ENCODE peak calls at places on chromosomes 5 and 9, in six cellular contexts. Q is fibroblast of lung, E is HCT116, J is upper lobe of right lung, G is IMR-90, Z is A549. U is an unnamed sample.

GRCh38 chr9:71594566-71594965 is 173.7 kb downstream of the CEMIP2 start:
- DNase-seq in J (no peak), G (no peak), E (no peak), Z (no peak), Q (no peak), U (no peak)

GRCh38 chr9:15422355-15423327 is at the start of gene SNAPC3:
- DNase-seq in Z (peak), Q (peak), E (peak), G (peak), J (peak), U (peak)

GRCh38 chr9:113540466-113540865 is 76.9 kb downstream of the RGS3 start:
- DNase-seq in E (no peak), Q (no peak), J (no peak), Z (no peak), G (no peak), U (no peak)

GRCh38 chr5:175022286-175022685 is 297.9 kb downstream of the MSX2 start:
- DNase-seq in Q (no peak), G (no peak), J (no peak), E (no peak), Z (no peak), U (no peak)

GRCh38 chr5:32157078-32157477 is 17.0 kb downstream of the GOLPH3 start:
- DNase-seq in G (no peak), J (no peak), Z (no peak), Q (no peak), E (no peak), U (no peak)

GRCh38 chr5:148912714-148913398 is 86.4 kb downstream of the ADRB2 start:
- DNase-seq in G (peak), E (peak), Q (peak), J (no peak), Z (peak), U (peak)

GRCh38 chr9:136081113-136081825 is 13.8 kb downstream of the NACC2 start:
- DNase-seq in Q (peak), Z (no peak), G (peak), J (no peak), E (no peak), U (no peak)

GRCh38 chr5:93717162-93717561 is 24.2 kb downstream of the POU5F2 start:
- DNase-seq in E (no peak), J (no peak), Z (peak), Q (peak), G (peak), U (no peak)

GRCh38 chr5:127072861-127073846 is at the start of gene C5orf63:
- DNase-seq in Q (peak), G (peak), Z (peak), E (peak), J (peak), U (no peak)

GRCh38 chr9:71076096-71076495 is 45.3 kb downstream of the TRPM3 start:
- DNase-seq in G (no peak), Q (no peak), E (no peak), Z (no peak), J (no peak), U (no peak)

GRCh38 chr9:135980926-135981630 is 19.9 kb upstream of the UBAC1 start:
- DNase-seq in G (no peak), J (no peak), Z (no peak), E (no peak), Q (no peak), U (no peak)

GRCh38 chr9:135976531-135976930 is 15.4 kb upstream of the UBAC1 start:
- DNase-seq in J (no peak), E (no peak), Q (no peak), G (peak), Z (no peak), U (no peak)

GRCh38 chr5:179837076-179838011 is 16.6 kb downstream of the SQSTM1 start:
- DNase-seq in Z (no peak), Q (no peak), E (no peak), J (no peak), G (no peak), U (no peak)

GRCh38 chr5:113378960-113379541 is 55.7 kb downstream of the TSSK1B start:
- DNase-seq in Q (peak), E (peak), J (no peak), G (peak), Z (peak), U (no peak)

GRCh38 chr5:42691413-42691861 is 65.2 kb upstream of the CCDC152 start:
- DNase-seq in E (no peak), J (no peak), G (peak), Z (no peak), Q (peak), U (no peak)

GRCh38 chr9:100082786-100083185 is 16.0 kb downstream of the ERP44 start:
- DNase-seq in J (no peak), E (no peak), Z (no peak), Q (peak), G (peak), U (no peak)

GRCh38 chr5:39732166-39732565 is 307.4 kb upstream of the DAB2 start:
- DNase-seq in Q (no peak), Z (no peak), E (no peak), G (no peak), J (no peak), U (no peak)

GRCh38 chr5:19837536-19838179 is 150.3 kb downstream of the CDH18 start:
- DNase-seq in G (peak), Z (no peak), Q (peak), J (no peak), E (no peak), U (no peak)

GRCh38 chr5:150945947-150946346 is 41.2 kb upstream of the ZNF300 start:
- DNase-seq in Z (no peak), Q (peak), E (no peak), J (no peak), G (no peak), U (no peak)
- H3K27ac ChIP-seq in Z (no peak), Q (peak), E (no peak), J (peak), G (peak), U (peak)

GRCh38 chr9:2083552-2083951 is 68.4 kb downstream of the SMARCA2 start:
- DNase-seq in Q (no peak), E (no peak), G (no peak), Z (no peak), J (no peak), U (no peak)

GRCh38 chr9:2082802-2083201 is 67.7 kb downstream of the SMARCA2 start:
- DNase-seq in Z (no peak), G (no peak), J (no peak), E (no peak), Q (peak), U (no peak)

GRCh38 chr9:2087500-2088313 is 72.6 kb downstream of the SMARCA2 start:
- DNase-seq in E (peak), J (no peak), G (peak), Q (peak), Z (peak), U (peak)

GRCh38 chr9:2085719-2086515 is 70.8 kb downstream of the SMARCA2 start:
- DNase-seq in Q (peak), G (peak), E (no peak), J (no peak), Z (no peak), U (no peak)

GRCh38 chr9:2086971-2087370 is 71.8 kb downstream of the SMARCA2 start:
- DNase-seq in Z (no peak), G (no peak), J (no peak), E (no peak), Q (no peak), U (no peak)
- H3K27ac ChIP-seq in Z (no peak), G (no peak), J (no peak), E (no peak), Q (no peak), U (no peak)

GRCh38 chr9:37801959-37802711 is 1.5 kb downstream of the DCAF10 start:
- DNase-seq in Q (no peak), G (no peak), J (no peak), E (no peak), Z (no peak), U (no peak)
- H3K27ac ChIP-seq in Q (peak), G (peak), J (peak), E (peak), Z (peak), U (no peak)

DNA sequence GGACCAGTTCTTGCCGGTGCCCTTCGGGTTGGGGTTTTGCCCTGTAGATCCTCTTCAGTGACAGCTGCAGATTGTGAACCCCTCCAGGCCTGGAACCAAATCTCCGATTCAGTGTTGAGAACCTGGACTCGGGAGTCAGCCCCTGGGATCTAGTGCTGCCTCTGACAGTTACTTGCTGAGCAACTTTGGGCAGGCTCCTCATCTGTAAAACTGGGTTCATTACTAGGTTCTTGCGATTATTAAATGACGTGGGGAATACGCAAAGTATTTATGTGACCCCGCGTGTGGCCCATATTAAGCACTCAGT is 600 bp downstream of the ERCC6L2 start:
- DNase-seq in E (no peak), Q (no peak), Z (no peak), G (no peak), J (no peak), U (no peak)
- H3K27ac ChIP-seq in E (no peak), Q (no peak), Z (no peak), G (peak), J (no peak), U (no peak)

DNA sequence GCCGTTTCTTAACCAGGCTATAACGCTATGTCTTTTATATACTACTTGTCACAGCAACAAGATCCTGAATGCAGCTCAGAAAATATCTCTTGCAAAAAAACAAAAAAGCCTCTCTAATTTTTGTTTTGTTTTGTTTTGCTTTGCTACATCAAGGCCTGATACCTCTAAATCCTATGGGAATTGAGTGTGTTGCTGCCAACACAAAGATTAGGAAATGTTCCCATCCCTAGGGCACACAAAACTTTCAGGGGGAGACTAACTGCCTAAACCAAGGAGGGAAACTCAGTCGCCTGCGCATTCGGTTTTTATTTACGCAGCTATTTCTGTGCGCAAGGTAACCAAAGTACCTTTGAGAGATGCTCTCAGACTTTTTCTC is 1.7 kb downstream of the SSBP2 start:
- DNase-seq in G (no peak), E (no peak), Q (peak), J (no peak), Z (no peak), U (no peak)
- H3K27ac ChIP-seq in G (no peak), E (no peak), Q (peak), J (no peak), Z (peak), U (no peak)

DNA sequence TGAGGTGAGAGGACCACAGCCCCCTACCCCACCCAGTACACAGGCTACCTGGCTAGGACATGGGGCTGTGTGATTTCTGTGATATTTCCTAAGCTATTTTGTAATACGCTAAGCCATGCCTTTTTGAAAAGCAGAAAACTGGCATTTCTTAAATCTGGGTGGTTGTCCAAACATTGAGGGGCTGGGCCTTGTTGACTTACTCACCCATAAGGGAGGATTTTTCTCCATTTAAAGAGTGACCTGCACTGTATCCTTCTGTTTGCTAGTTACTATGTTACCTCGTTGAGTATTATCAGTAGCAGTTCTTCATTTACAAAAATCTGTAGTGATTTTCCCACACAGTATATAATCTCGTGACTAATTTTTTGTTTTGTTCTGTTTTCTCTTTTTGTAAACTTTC is 117.5 kb upstream of the OTULINL start:
- DNase-seq in G (no peak), Z (peak), J (no peak), Q (no peak), E (no peak), U (no peak)
- H3K27ac ChIP-seq in G (peak), Z (peak), J (no peak), Q (peak), E (peak), U (peak)

GRCh38 chr5:140336388-140336787 is 10.0 kb downstream of the HBEGF start:
- DNase-seq in Z (no peak), E (no peak), Q (peak), J (peak), G (no peak), U (no peak)
- H3K27ac ChIP-seq in Z (no peak), E (no peak), Q (no peak), J (peak), G (no peak), U (peak)

U was measured in epithelial cell of prostate.